ENCODE peak calls at places on chromosomes 13 and 19, in four cellular contexts. One of them, this sample, is unnamed.

GRCh38 chr19:12825259-12826131 is 8.9 kb downstream of the RTBDN start:
- DNase-seq in neural crest cell: peak
- DNase-seq in body of pancreas: no peak
- DNase-seq in stomach: peak
- DNase-seq in this sample: peak

GRCh38 chr19:31066385-31066784 is 282.9 kb downstream of the TSHZ3 start:
- DNase-seq in neural crest cell: no peak
- DNase-seq in body of pancreas: no peak
- DNase-seq in stomach: no peak
- DNase-seq in this sample: no peak

GRCh38 chr19:40231057-40231456 is 4.6 kb upstream of the CCNP start:
- DNase-seq in neural crest cell: no peak
- DNase-seq in body of pancreas: no peak
- DNase-seq in stomach: no peak
- DNase-seq in this sample: no peak

GRCh38 chr19:10593820-10594637 is 6.9 kb upstream of the AP1M2 start:
- DNase-seq in neural crest cell: no peak
- DNase-seq in body of pancreas: peak
- DNase-seq in stomach: no peak
- DNase-seq in this sample: no peak

GRCh38 chr13:112567161-112567862 is 20.6 kb downstream of the TUBGCP3 start:
- DNase-seq in neural crest cell: no peak
- DNase-seq in body of pancreas: no peak
- DNase-seq in stomach: no peak
- DNase-seq in this sample: no peak

GRCh38 chr19:44608391-44608821 is 5.0 kb upstream of the IGSF23 start:
- DNase-seq in neural crest cell: no peak
- DNase-seq in body of pancreas: no peak
- DNase-seq in stomach: no peak
- DNase-seq in this sample: no peak

GRCh38 chr13:57409656-57410055 is 221.9 kb upstream of the PCDH17 start:
- DNase-seq in neural crest cell: no peak
- DNase-seq in body of pancreas: no peak
- DNase-seq in stomach: no peak
- DNase-seq in this sample: no peak

GRCh38 chr13:23867027-23867491 is 22.1 kb downstream of the MIPEP start:
- DNase-seq in neural crest cell: no peak
- DNase-seq in body of pancreas: no peak
- DNase-seq in stomach: no peak
- DNase-seq in this sample: no peak

GRCh38 chr13:40272776-40273139 is 393.7 kb downstream of the FOXO1 start:
- DNase-seq in neural crest cell: no peak
- DNase-seq in body of pancreas: no peak
- DNase-seq in stomach: no peak
- DNase-seq in this sample: no peak

GRCh38 chr19:8426283-8426682 is 13.2 kb downstream of the MARCHF2 start:
- DNase-seq in neural crest cell: no peak
- DNase-seq in body of pancreas: no peak
- DNase-seq in stomach: no peak
- DNase-seq in this sample: no peak

GRCh38 chr13:73131247-73131646 is 72.4 kb downstream of the KLF5 start:
- DNase-seq in neural crest cell: no peak
- DNase-seq in body of pancreas: no peak
- DNase-seq in stomach: no peak
- DNase-seq in this sample: no peak

GRCh38 chr13:74026753-74027152 is 107.5 kb downstream of the KLF12 start:
- DNase-seq in neural crest cell: no peak
- DNase-seq in body of pancreas: no peak
- DNase-seq in stomach: peak
- DNase-seq in this sample: peak

GRCh38 chr19:10520652-10521318 is 3.5 kb upstream of the S1PR5 start:
- DNase-seq in neural crest cell: no peak
- DNase-seq in body of pancreas: peak
- DNase-seq in stomach: peak
- DNase-seq in this sample: peak

GRCh38 chr13:37616131-37616530 is 17.6 kb upstream of the POSTN start:
- DNase-seq in neural crest cell: no peak
- DNase-seq in body of pancreas: no peak
- DNase-seq in stomach: no peak
- DNase-seq in this sample: no peak
- TF ChIP-seq CTCF in neural crest cell: no peak
- TF ChIP-seq CTCF in body of pancreas: no peak
- TF ChIP-seq CTCF in stomach: no peak
- TF ChIP-seq CTCF in this sample: no peak

GRCh38 chr19:48169585-48169973 is 565 bp downstream of the LIG1 start:
- DNase-seq in neural crest cell: peak
- DNase-seq in body of pancreas: peak
- DNase-seq in stomach: peak
- DNase-seq in this sample: peak

GRCh38 chr19:48171584-48172170 is 1.2 kb downstream of the ZSWIM9 start:
- DNase-seq in neural crest cell: no peak
- DNase-seq in body of pancreas: no peak
- DNase-seq in stomach: no peak
- DNase-seq in this sample: no peak

GRCh38 chr19:48168689-48169088 is 1.5 kb downstream of the LIG1 start:
- DNase-seq in neural crest cell: no peak
- DNase-seq in body of pancreas: no peak
- DNase-seq in stomach: no peak
- DNase-seq in this sample: no peak

GRCh38 chr19:48170817-48171347 is 402 bp downstream of the ZSWIM9 start:
- DNase-seq in neural crest cell: no peak
- DNase-seq in body of pancreas: no peak
- DNase-seq in stomach: no peak
- DNase-seq in this sample: no peak

DNA sequence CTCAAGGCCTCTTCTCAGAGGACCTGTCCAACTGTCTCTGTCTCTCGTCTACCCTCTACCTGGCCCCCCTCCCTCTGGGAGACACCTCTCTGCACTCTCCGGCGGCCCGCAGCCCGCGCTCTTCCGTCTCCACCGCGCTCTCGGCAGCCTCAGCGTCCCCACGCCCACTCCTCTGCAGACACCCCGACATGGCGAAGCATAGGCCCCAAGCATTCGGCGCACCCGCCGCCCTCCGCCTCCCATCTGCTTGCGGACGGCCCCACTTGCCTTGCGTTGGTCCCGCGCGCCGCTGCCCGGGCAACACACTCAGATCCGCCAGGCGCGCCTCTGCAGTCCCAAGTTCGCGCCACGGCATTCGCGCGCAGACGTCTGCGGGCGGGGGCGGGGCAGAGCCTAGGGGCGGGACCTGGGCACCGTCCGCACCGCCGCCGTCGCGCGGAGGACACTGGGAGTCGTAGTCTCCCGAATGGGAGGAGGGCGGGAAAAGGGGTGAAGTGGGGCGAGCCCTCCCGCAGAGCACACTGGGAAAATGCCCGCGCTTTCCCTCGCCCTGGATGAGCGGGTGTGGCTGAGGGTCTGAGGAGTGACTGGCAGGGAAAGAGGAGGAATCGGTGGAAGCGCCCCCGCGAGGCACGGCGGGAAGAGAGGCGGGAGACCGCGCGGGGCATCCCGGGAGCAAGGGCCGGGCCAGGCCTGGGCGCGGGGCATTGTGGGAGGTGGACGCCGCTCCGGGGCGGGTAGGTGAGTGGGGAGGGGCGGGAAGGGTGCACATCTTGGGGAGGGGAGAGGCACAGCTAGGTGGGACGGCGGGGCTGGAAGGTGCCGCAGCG is at the start of the genes LIG1 and ZSWIM9:
- DNase-seq in neural crest cell: peak
- DNase-seq in body of pancreas: peak
- DNase-seq in stomach: peak
- DNase-seq in this sample: peak
- TF ChIP-seq CTCF in neural crest cell: no peak
- TF ChIP-seq CTCF in body of pancreas: no peak
- TF ChIP-seq CTCF in stomach: no peak
- TF ChIP-seq CTCF in this sample: no peak

GRCh38 chr19:11735375-11735774 is 3.4 kb downstream of the ZNF823 start:
- DNase-seq in neural crest cell: no peak
- DNase-seq in body of pancreas: peak
- DNase-seq in stomach: no peak
- DNase-seq in this sample: no peak

DNA sequence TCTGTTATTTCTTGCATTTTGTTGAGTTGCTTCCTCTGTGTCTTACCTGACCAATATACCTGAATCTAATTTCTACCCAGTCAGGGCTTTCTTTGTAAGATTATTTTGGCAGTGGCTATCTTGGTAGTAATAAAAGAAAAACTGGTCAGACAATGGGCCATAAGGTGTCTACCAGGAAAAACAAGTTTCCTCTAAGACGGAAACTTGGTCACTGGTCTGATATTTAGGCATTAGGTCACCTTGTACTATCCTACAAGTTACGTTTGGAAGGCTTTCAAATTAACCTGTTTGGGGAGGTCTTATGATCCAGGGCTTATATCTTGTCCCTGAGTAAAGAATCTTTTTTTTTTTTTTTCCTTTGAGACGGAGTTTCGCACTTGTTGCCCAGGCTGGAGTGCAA is 9.2 kb downstream of the ZNF823 start:
- DNase-seq in neural crest cell: no peak
- DNase-seq in body of pancreas: no peak
- DNase-seq in stomach: no peak
- DNase-seq in this sample: no peak
- TF ChIP-seq CTCF in neural crest cell: no peak
- TF ChIP-seq CTCF in body of pancreas: no peak
- TF ChIP-seq CTCF in stomach: no peak
- TF ChIP-seq CTCF in this sample: no peak

GRCh38 chr19:42064432-42064831 is 5.6 kb downstream of the GRIK5 start:
- DNase-seq in neural crest cell: no peak
- DNase-seq in body of pancreas: no peak
- DNase-seq in stomach: no peak
- DNase-seq in this sample: no peak

GRCh38 chr19:42067315-42067888 is 2.6 kb downstream of the GRIK5 start:
- DNase-seq in neural crest cell: no peak
- DNase-seq in body of pancreas: no peak
- DNase-seq in stomach: no peak
- DNase-seq in this sample: no peak

GRCh38 chr19:42065511-42065910 is 4.5 kb downstream of the GRIK5 start:
- DNase-seq in neural crest cell: no peak
- DNase-seq in body of pancreas: no peak
- DNase-seq in stomach: no peak
- DNase-seq in this sample: no peak

GRCh38 chr19:42066075-42066754 is 3.8 kb downstream of the GRIK5 start:
- DNase-seq in neural crest cell: no peak
- DNase-seq in body of pancreas: no peak
- DNase-seq in stomach: no peak
- DNase-seq in this sample: peak

GRCh38 chr19:42065051-42065450 is 5.0 kb downstream of the GRIK5 start:
- DNase-seq in neural crest cell: no peak
- DNase-seq in body of pancreas: no peak
- DNase-seq in stomach: no peak
- DNase-seq in this sample: no peak
- TF ChIP-seq CTCF in neural crest cell: no peak
- TF ChIP-seq CTCF in body of pancreas: no peak
- TF ChIP-seq CTCF in stomach: no peak
- TF ChIP-seq CTCF in this sample: no peak

DNA sequence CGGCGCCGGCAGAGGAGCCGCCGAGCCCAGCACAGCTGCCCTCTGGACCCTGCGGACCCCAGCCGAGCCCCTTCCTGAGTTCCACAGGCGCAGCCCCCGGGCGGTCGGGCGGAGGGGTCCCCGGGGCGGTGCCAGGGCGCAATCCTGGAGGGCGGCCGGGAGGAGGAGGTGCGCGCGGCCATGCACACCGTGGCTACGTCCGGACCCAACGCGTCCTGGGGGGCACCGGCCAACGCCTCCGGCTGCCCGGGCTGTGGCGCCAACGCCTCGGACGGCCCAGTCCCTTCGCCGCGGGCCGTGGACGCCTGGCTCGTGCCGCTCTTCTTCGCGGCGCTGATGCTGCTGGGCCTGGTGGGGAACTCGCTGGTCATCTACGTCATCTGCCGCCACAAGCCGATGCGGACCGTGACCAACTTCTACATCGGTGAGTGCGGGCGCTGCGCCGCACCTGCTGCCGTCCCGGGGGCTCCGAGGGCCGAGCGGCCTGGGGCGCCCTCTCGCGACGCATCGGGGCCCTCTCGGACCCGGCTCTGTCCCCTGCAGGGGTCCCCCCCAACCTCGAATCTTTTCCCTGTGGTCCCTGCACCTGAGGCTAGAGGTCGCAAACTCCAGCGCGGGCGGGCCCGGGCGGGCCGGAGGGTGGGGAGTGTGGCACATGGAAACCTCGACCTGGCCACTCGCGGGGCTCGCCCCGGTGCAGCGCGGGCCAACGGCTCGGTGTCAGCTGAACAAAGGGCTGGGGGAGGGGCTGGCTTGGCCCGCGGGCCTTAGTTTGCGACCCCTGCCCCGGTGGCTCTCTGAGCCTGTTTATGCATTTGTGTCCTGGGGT is at the start of gene KISS1R:
- DNase-seq in neural crest cell: peak
- DNase-seq in body of pancreas: peak
- DNase-seq in stomach: peak
- DNase-seq in this sample: peak
- TF ChIP-seq CTCF in neural crest cell: peak
- TF ChIP-seq CTCF in body of pancreas: peak
- TF ChIP-seq CTCF in stomach: no peak
- TF ChIP-seq CTCF in this sample: peak

GRCh38 chr19:32254128-32254527 is 91.3 kb upstream of the ZNF507 start:
- DNase-seq in neural crest cell: no peak
- DNase-seq in body of pancreas: no peak
- DNase-seq in stomach: no peak
- DNase-seq in this sample: no peak

GRCh38 chr19:32257326-32258073 is 87.9 kb upstream of the ZNF507 start:
- DNase-seq in neural crest cell: no peak
- DNase-seq in body of pancreas: no peak
- DNase-seq in stomach: no peak
- DNase-seq in this sample: no peak

GRCh38 chr19:32253683-32254020 is 91.8 kb upstream of the ZNF507 start:
- DNase-seq in neural crest cell: no peak
- DNase-seq in body of pancreas: no peak
- DNase-seq in stomach: no peak
- DNase-seq in this sample: no peak

GRCh38 chr19:32256341-32256975 is 89.0 kb upstream of the ZNF507 start:
- DNase-seq in neural crest cell: no peak
- DNase-seq in body of pancreas: no peak
- DNase-seq in stomach: no peak
- DNase-seq in this sample: no peak

GRCh38 chr19:32255566-32256295 is 89.7 kb upstream of the ZNF507 start:
- DNase-seq in neural crest cell: no peak
- DNase-seq in body of pancreas: no peak
- DNase-seq in stomach: no peak
- DNase-seq in this sample: no peak
- TF ChIP-seq CTCF in neural crest cell: no peak
- TF ChIP-seq CTCF in body of pancreas: no peak
- TF ChIP-seq CTCF in stomach: no peak
- TF ChIP-seq CTCF in this sample: no peak